ENCODE peak calls at places on chromosomes 3 and 15, in four cellular contexts. H is ureter, Z is activated T-cell treated with anti-CD3 and anti-CD28 coated beads for 4 hours, B is mucosa of descending colon. J is an unnamed sample.

GRCh38 chr3:172461530-172462138 is 13.4 kb upstream of the GHSR start:
- DNase-seq in H (no peak), Z (no peak), B (no peak), J (no peak)

GRCh38 chr3:169390310-169390731 is 273.2 kb downstream of the MECOM start:
- DNase-seq in H (no peak), Z (no peak), B (no peak), J (peak)

GRCh38 chr15:98160236-98160635 is 199.7 kb downstream of the ARRDC4 start:
- DNase-seq in H (no peak), Z (no peak), B (no peak), J (no peak)

GRCh38 chr3:53668872-53669271 is 174.5 kb downstream of the CACNA1D start:
- DNase-seq in H (no peak), Z (no peak), B (no peak), J (no peak)

GRCh38 chr15:77691607-77692006 is 58.9 kb upstream of the LINGO1 start:
- DNase-seq in H (no peak), Z (no peak), B (no peak), J (no peak)

GRCh38 chr3:17302774-17303173 is 418.0 kb downstream of the PLCL2 start:
- DNase-seq in H (no peak), Z (no peak), B (no peak), J (no peak)

GRCh38 chr3:147002721-147003120 is 397.6 kb upstream of the PLSCR5 start:
- DNase-seq in H (no peak), Z (no peak), B (no peak), J (no peak)

GRCh38 chr3:173732237-173732636 is 334.7 kb downstream of the NLGN1 start:
- DNase-seq in H (no peak), Z (no peak), B (no peak), J (no peak)

GRCh38 chr3:105394177-105394576 is 27.5 kb downstream of the ALCAM start:
- DNase-seq in H (no peak), Z (no peak), B (no peak), J (no peak)

GRCh38 chr3:154642066-154642619 is 212.2 kb upstream of the GPR149 start:
- DNase-seq in H (no peak), Z (no peak), B (no peak), J (no peak)

GRCh38 chr3:124781706-124782376 is 51.6 kb downstream of the UMPS start:
- DNase-seq in H (no peak), Z (no peak), B (peak), J (no peak)

GRCh38 chr3:170480111-170480510 is 61.4 kb downstream of the CLDN11 start:
- DNase-seq in H (no peak), Z (no peak), B (no peak), J (no peak)

GRCh38 chr3:193348686-193349085 is 29.9 kb downstream of the ATP13A5 start:
- DNase-seq in H (no peak), Z (no peak), B (no peak), J (no peak)

GRCh38 chr15:77986891-77987764 is 90.4 kb downstream of the TBC1D2B start:
- DNase-seq in H (no peak), Z (no peak), B (peak), J (no peak)

GRCh38 chr15:40379853-40380252 is 2.7 kb upstream of the KNSTRN start:
- DNase-seq in H (peak), Z (no peak), B (no peak), J (no peak)

GRCh38 chr15:42121667-42122066 is 27.3 kb upstream of the PLA2G4D start:
- DNase-seq in H (no peak), Z (no peak), B (no peak), J (no peak)

GRCh38 chr15:63818191-63818590 is 15.6 kb downstream of the HERC1 start:
- DNase-seq in H (no peak), Z (no peak), B (no peak), J (no peak)

GRCh38 chr15:47194718-47195117 is 522.6 kb upstream of the SEMA6D start:
- DNase-seq in H (no peak), Z (no peak), B (no peak), J (no peak)

GRCh38 chr3:8589880-8590556 is 54.6 kb downstream of the SSUH2 start:
- DNase-seq in H (no peak), Z (no peak), B (no peak), J (no peak)

GRCh38 chr3:159669753-159670152 is 318.9 kb upstream of the IL12A start:
- DNase-seq in H (no peak), Z (no peak), B (no peak), J (no peak)

GRCh38 chr3:52820741-52821140 is 9.7 kb downstream of the ITIH4 start:
- DNase-seq in H (no peak), Z (no peak), B (no peak), J (no peak)

GRCh38 chr3:148230473-148230872 is 467.2 kb upstream of the AGTR1 start:
- DNase-seq in H (no peak), Z (no peak), B (no peak), J (no peak)

GRCh38 chr15:48230498-48230897 is 24.4 kb downstream of the SLC12A1 start:
- DNase-seq in H (no peak), Z (no peak), B (no peak), J (no peak)

GRCh38 chr15:75597667-75598341 is 18.7 kb upstream of the PTPN9 start:
- DNase-seq in H (no peak), Z (no peak), B (no peak), J (no peak)

GRCh38 chr15:88911766-88912118 is 1.4 kb downstream of the MFGE8 start:
- DNase-seq in H (no peak), Z (no peak), B (no peak), J (no peak)